ENCODE peak calls at places on chromosome 21, in nine cellular contexts. Y is adrenal gland, W is A549, F is PC-3, X is psoas muscle, H is heart left ventricle, P is astrocyte, C is lower lobe of right lung, J is ascending aorta. Z is an unnamed sample.

GRCh38 chr21:14474995-14475394 is 71.1 kb downstream of the SAMSN1 start:
- DNase-seq in Y (no peak), W (no peak), F (no peak), X (no peak), H (no peak), P (no peak), C (no peak), J (no peak), Z (no peak)

GRCh38 chr21:23162213-23162946 is 2164.2 kb downstream of the NCAM2 start:
- DNase-seq in Y (no peak), W (no peak), F (peak; percentile 82), X (no peak), H (no peak), P (no peak), C (no peak), J (no peak), Z (no peak)

GRCh38 chr21:16590186-16590585 is 860.4 kb downstream of the USP25 start:
- DNase-seq in Y (no peak), W (no peak), F (no peak), X (no peak), H (no peak), P (no peak), C (no peak), J (no peak), Z (no peak)

GRCh38 chr21:22965455-22966125 is 1967.4 kb downstream of the NCAM2 start:
- DNase-seq in Y (no peak), W (no peak), F (peak; percentile 4), X (no peak), H (no peak), P (no peak), C (no peak), J (no peak), Z (no peak)

GRCh38 chr21:29238967-29239289 is 59.8 kb upstream of the BACH1 start:
- DNase-seq in Y (no peak), W (no peak), F (no peak), X (no peak), H (no peak), P (peak; percentile 73), C (no peak), J (no peak), Z (no peak)

GRCh38 chr21:45618287-45618686 is 25.2 kb upstream of the PCBP3 start:
- DNase-seq in Y (no peak), W (no peak), F (no peak), X (no peak), H (no peak), P (no peak), C (no peak), J (no peak), Z (no peak)

GRCh38 chr21:40386301-40386911 is 460.6 kb downstream of the DSCAM start:
- DNase-seq in Y (peak; percentile 73), W (peak; percentile 14), F (peak; percentile 49), X (peak; percentile 57), H (peak; percentile 23), P (peak; percentile 4), C (peak; percentile 67), J (no peak), Z (peak; percentile 32)

GRCh38 chr21:45949928-45950739 is 31.4 kb upstream of the COL6A1 start:
- DNase-seq in Y (no peak), W (no peak), F (no peak), X (peak; percentile 67), H (no peak), P (no peak), C (no peak), J (no peak), Z (no peak)

GRCh38 chr21:28485301-28486022 is 507.2 kb downstream of the LTN1 start:
- DNase-seq in Y (no peak), W (no peak), F (peak; percentile 41), X (no peak), H (no peak), P (peak; percentile 81), C (no peak), J (no peak), Z (no peak)

GRCh38 chr21:16084776-16085364 is 355.1 kb downstream of the USP25 start:
- DNase-seq in Y (no peak), W (no peak), F (peak; percentile 88), X (peak; percentile 87), H (peak; percentile 48), P (peak; percentile 84), C (no peak), J (no peak), Z (peak; percentile 46)

GRCh38 chr21:45889115-45889708 is 92.4 kb upstream of the COL6A1 start:
- DNase-seq in Y (no peak), W (no peak), F (no peak), X (peak; percentile 17), H (no peak), P (no peak), C (peak; percentile 23), J (no peak), Z (no peak)

GRCh38 chr21:20811702-20812101 is 186.5 kb upstream of the NCAM2 start:
- DNase-seq in Y (no peak), W (no peak), F (no peak), X (no peak), H (no peak), P (no peak), C (no peak), J (no peak), Z (no peak)

GRCh38 chr21:45509566-45510465 is 32.4 kb downstream of the SLC19A1 start:
- DNase-seq in Y (no peak), W (no peak), F (no peak), X (peak; percentile 50), H (no peak), P (no peak), C (peak; percentile 46), J (no peak), Z (peak; percentile 9)

GRCh38 chr21:45970674-45971486 is 10.7 kb upstream of the COL6A1 start:
- DNase-seq in Y (peak; percentile 53), W (peak; percentile 17), F (peak; percentile 62), X (peak; percentile 82), H (peak; percentile 71), P (no peak), C (no peak), J (no peak), Z (peak; percentile 76)

GRCh38 chr21:35603471-35603870 is 456.9 kb downstream of the SETD4 start:
- DNase-seq in Y (no peak), W (no peak), F (no peak), X (no peak), H (no peak), P (no peak), C (no peak), J (no peak), Z (no peak)

GRCh38 chr21:46205766-46206162 is 21.5 kb upstream of the SPATC1L start:
- DNase-seq in Y (no peak), W (no peak), F (no peak), X (peak; percentile 37), H (no peak), P (no peak), C (peak; percentile 42), J (no peak), Z (peak; percentile 10)

GRCh38 chr21:16473965-16474364 is 744.2 kb downstream of the USP25 start:
- DNase-seq in Y (no peak), W (no peak), F (no peak), X (no peak), H (no peak), P (peak; percentile 86), C (no peak), J (no peak), Z (no peak)

GRCh38 chr21:25908495-25908894 is 173.7 kb downstream of the GABPA start:
- DNase-seq in Y (no peak), W (no peak), F (no peak), X (no peak), H (no peak), P (no peak), C (no peak), J (no peak), Z (no peak)
- H3K27ac ChIP-seq in Y (peak overlapping the region; percentile 54), W (no peak overlapping the region), F (no peak overlapping the region), X (no peak overlapping the region), H (no peak overlapping the region), P (no peak overlapping the region), C (no peak overlapping the region), J (no peak overlapping the region), Z (peak overlapping the region; percentile 29)

GRCh38 chr21:38175321-38175720 is 81.5 kb upstream of the KCNJ15 start:
- DNase-seq in Y (no peak), W (no peak), F (no peak), X (no peak), H (no peak), P (no peak), C (no peak), J (no peak), Z (no peak)

GRCh38 chr21:38167345-38167744 is 89.4 kb upstream of the KCNJ15 start:
- DNase-seq in Y (no peak), W (no peak), F (no peak), X (no peak), H (no peak), P (no peak), C (no peak), J (no peak), Z (no peak)

GRCh38 chr21:38170705-38171682 is 85.8 kb upstream of the KCNJ15 start:
- DNase-seq in Y (no peak), W (peak; percentile 33), F (peak; percentile 16), X (no peak), H (no peak), P (peak; percentile 34), C (no peak), J (no peak), Z (no peak)

GRCh38 chr21:38170283-38170682 is 86.5 kb upstream of the KCNJ15 start:
- DNase-seq in Y (no peak), W (peak; percentile 57), F (peak; percentile 66), X (no peak), H (no peak), P (no peak), C (peak; percentile 56), J (no peak), Z (no peak)

DNA sequence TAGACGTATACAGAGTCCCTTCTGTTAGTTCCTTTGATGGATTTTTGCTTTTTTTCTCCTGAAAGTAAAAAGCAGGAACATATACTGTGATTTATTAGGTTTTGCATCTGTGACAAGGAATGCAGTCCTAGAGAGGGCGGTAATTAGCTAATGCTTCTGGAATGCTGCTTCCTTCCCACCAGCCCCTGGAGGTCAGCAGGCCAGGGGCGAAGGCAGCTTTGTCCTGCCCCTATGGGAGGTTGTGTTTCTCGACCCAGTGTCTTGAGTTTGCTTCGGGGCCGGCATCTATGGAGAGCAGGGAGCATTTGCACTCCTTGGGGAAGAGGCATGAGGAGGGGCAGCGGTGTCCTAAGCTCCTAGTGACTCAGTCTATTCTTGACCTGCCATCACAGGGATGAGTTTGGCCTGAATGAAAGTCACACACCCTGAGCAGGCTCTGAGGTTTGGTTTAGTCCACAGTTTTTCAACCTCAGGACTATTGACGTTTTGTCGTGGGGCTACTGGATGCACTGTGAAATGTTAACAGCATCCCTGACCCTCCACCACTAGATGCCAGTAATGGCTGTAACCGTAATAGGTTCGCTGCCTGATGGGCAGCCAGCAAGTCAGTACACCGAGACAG is 85.0 kb upstream of the KCNJ15 start:
- DNase-seq in Y (no peak), W (peak; percentile 41), F (peak; percentile 55), X (no peak), H (no peak), P (peak; percentile 67), C (no peak), J (no peak), Z (no peak)
- TF ChIP-seq CTCF in Y (no peak), W (no peak), F (peak; percentile 45), X (no peak), H (no peak), P (peak; percentile 21), C (no peak), J (no peak), Z (no peak)

GRCh38 chr21:44013380-44014088 is 1.4 kb downstream of the TRAPPC10 start:
- DNase-seq in Y (no peak), W (no peak), F (peak; percentile 25), X (no peak), H (no peak), P (no peak), C (no peak), J (no peak), Z (no peak)
- H3K27ac ChIP-seq in Y (peak overlapping the region; percentile 97), W (peak overlapping the region; percentile 99), F (peak overlapping the region; percentile 7), X (peak overlapping the region; percentile 98), H (no peak overlapping the region), P (peak overlapping the region; percentile 64), C (peak overlapping the region; percentile 98), J (peak overlapping the region; percentile 94), Z (peak overlapping the region; percentile 98)

GRCh38 chr21:36706482-36706852 is 7.6 kb downstream of the SIM2 start:
- DNase-seq in Y (no peak), W (no peak), F (no peak), X (no peak), H (peak; percentile 3), P (no peak), C (no peak), J (no peak), Z (no peak)
- TF ChIP-seq CTCF in Y (no peak), W (no peak), F (no peak), X (no peak), H (no peak), P (no peak), C (no peak), J (no peak), Z (no peak)

Z was measured in left ventricle myocardium inferior.